ENCODE peak calls at places on chromosomes 6 and 20, in nine cellular contexts. T is activated CD4-positive, alpha-beta T cell treated with anti-CD3 and anti-CD28 coated beads, Interleukin-2, amount 50 U/mL, for 24 hours; Y is H9; F is tibial artery; P is NCI-H1436 treated with DMSO at 0.1 percent for 48 hours; X is fibroblast of gingiva; Z is C1 segment of cervical spinal cord; C is heart right ventricle; Q is nephron progenitor cell. J is an unnamed sample.

GRCh38 chr20:33124994-33125393 is 43.0 kb upstream of the BPIFA2 start:
- DNase-seq in T (no peak), Y (no peak), F (no peak), P (no peak), X (no peak), Z (no peak), C (no peak), Q (no peak), J (no peak)

GRCh38 chr6:91149914-91150674 is 563.2 kb upstream of the MAP3K7 start:
- DNase-seq in T (no peak), Y (no peak), F (no peak), P (no peak), X (no peak), Z (no peak), C (no peak), Q (no peak), J (no peak)

GRCh38 chr6:30489081-30490030 is at the start of gene HLA-E:
- DNase-seq in T (peak; percentile 96), Y (peak; percentile 96), F (peak; percentile 97), P (peak; percentile 67), X (peak; percentile 99), Z (peak; percentile 38), C (peak; percentile 79), Q (peak; percentile 75), J (peak; percentile 91)

GRCh38 chr6:11093065-11093590 is 506 bp upstream of the SMIM13 start:
- DNase-seq in T (peak; percentile 7), Y (peak; percentile 22), F (peak; percentile 30), P (no peak), X (no peak), Z (no peak), C (no peak), Q (no peak), J (no peak)

GRCh38 chr6:36678488-36679042 is at the start of gene CDKN1A:
- DNase-seq in T (peak; percentile 48), Y (peak; percentile 81), F (peak; percentile 93), P (peak; percentile 40), X (peak; percentile 98), Z (no peak), C (peak; percentile 93), Q (peak; percentile 87), J (peak; percentile 65)

GRCh38 chr20:11338506-11339306 is 579.0 kb upstream of the BTBD3 start:
- DNase-seq in T (no peak), Y (no peak), F (no peak), P (no peak), X (no peak), Z (no peak), C (no peak), Q (no peak), J (no peak)

GRCh38 chr6:16730720-16731502 is 30.3 kb downstream of the ATXN1 start:
- DNase-seq in T (no peak), Y (no peak), F (no peak), P (no peak), X (no peak), Z (no peak), C (no peak), Q (peak; percentile 9), J (no peak)

GRCh38 chr20:19012671-19013070 is 199.1 kb downstream of the SCP2D1 start:
- DNase-seq in T (no peak), Y (no peak), F (no peak), P (no peak), X (no peak), Z (no peak), C (no peak), Q (no peak), J (no peak)

GRCh38 chr6:147081210-147081609 is 123.0 kb upstream of the STXBP5 start:
- DNase-seq in T (no peak), Y (no peak), F (no peak), P (no peak), X (no peak), Z (no peak), C (no peak), Q (no peak), J (no peak)

GRCh38 chr20:32685541-32686529 is 12.1 kb upstream of the C20orf203 start:
- DNase-seq in T (no peak), Y (no peak), F (no peak), P (no peak), X (peak; percentile 93), Z (no peak), C (peak; percentile 40), Q (no peak), J (no peak)

GRCh38 chr20:61924211-61924857 is 141.3 kb downstream of the TAF4 start:
- DNase-seq in T (no peak), Y (no peak), F (no peak), P (no peak), X (no peak), Z (no peak), C (peak; percentile 5), Q (no peak), J (no peak)

GRCh38 chr6:110953633-110954303 is 4.7 kb upstream of the GTF3C6 start:
- DNase-seq in T (no peak), Y (no peak), F (no peak), P (no peak), X (no peak), Z (no peak), C (no peak), Q (no peak), J (no peak)

GRCh38 chr6:39301606-39302005 is 12.6 kb downstream of the KCNK17 start:
- DNase-seq in T (no peak), Y (peak; percentile 88), F (no peak), P (no peak), X (no peak), Z (no peak), C (no peak), Q (peak; percentile 45), J (no peak)

J was measured in G401.